ENCODE peak calls at places on chromosomes 4 and X, in nine cellular contexts. C is astrocyte of the cerebellum, G is progenitor cell of endocrine pancreas, Q is suprapubic skin, R is astrocyte, P is WTC11, B is activated gamma-delta T cell treated with Interleukin-2 at 50 U/mL for 16 hours, Z is posterior vena cava, N is T-helper 17 cell. V is an unnamed sample.

GRCh38 chrX:10071451-10072163 is 85.2 kb upstream of the CLCN4 start:
- DNase-seq in N (no peak), G (no peak), B (no peak), Q (no peak), Z (no peak), P (no peak), C (no peak), R (no peak), V (no peak)

GRCh38 chr4:83285022-83285387 is 407 bp upstream of the COQ2 start:
- DNase-seq in G (no peak), R (peak; percentile 41), C (no peak), Q (no peak), B (no peak), P (no peak), Z (no peak), N (no peak), V (no peak)

GRCh38 chrX:70970482-70970999 is 39.6 kb upstream of the SLC7A3 start:
- DNase-seq in Z (no peak), C (no peak), R (peak; percentile 6), N (no peak), P (no peak), G (no peak), B (no peak), Q (no peak), V (no peak)

GRCh38 chrX:107871136-107871535 is 45.5 kb downstream of the MID2 start:
- DNase-seq in B (no peak), G (no peak), Z (no peak), C (no peak), N (no peak), Q (no peak), R (no peak), P (peak; percentile 12), V (no peak)

GRCh38 chrX:129686422-129686948 is 31.7 kb upstream of the APLN start:
- DNase-seq in C (no peak), Q (no peak), G (no peak), P (no peak), N (no peak), B (no peak), Z (no peak), R (no peak), V (no peak)

GRCh38 chr4:4225915-4226605 is 669 bp downstream of the OTOP1 start:
- DNase-seq in Z (no peak), G (no peak), R (no peak), N (no peak), P (peak; percentile 36), Q (no peak), C (no peak), B (no peak), V (no peak)

GRCh38 chrX:37454537-37455285 is 105.5 kb downstream of the PRRG1 start:
- DNase-seq in B (no peak), Q (no peak), N (no peak), Z (no peak), P (no peak), G (no peak), R (peak; percentile 70), C (peak; percentile 13), V (peak; percentile 5)

GRCh38 chr4:186227744-186228513 is 622 bp downstream of the KLKB1 start:
- DNase-seq in Z (no peak), G (no peak), B (no peak), R (no peak), Q (no peak), C (no peak), N (no peak), P (no peak), V (no peak)

GRCh38 chrX:50779694-50780093 is 34.3 kb downstream of the SHROOM4 start:
- DNase-seq in C (no peak), R (no peak), Z (no peak), G (no peak), P (no peak), Q (no peak), N (no peak), B (no peak), V (no peak)

GRCh38 chrX:153782871-153783270 is 2.0 kb downstream of the SRPK3 start:
- DNase-seq in C (no peak), P (no peak), N (no peak), B (no peak), Q (no peak), G (no peak), R (no peak), Z (no peak), V (no peak)

GRCh38 chr4:13088726-13089658 is 395.1 kb downstream of the RAB28 start:
- DNase-seq in B (no peak), Q (no peak), Z (no peak), P (no peak), N (no peak), R (peak; percentile 36), G (no peak), C (peak; percentile 28), V (no peak)

GRCh38 chr4:128572778-128573241 is 236.7 kb upstream of the JADE1 start:
- DNase-seq in Q (no peak), Z (no peak), N (no peak), R (no peak), B (no peak), C (no peak), P (no peak), G (no peak), V (no peak)

GRCh38 chrX:21840199-21840557 is 761 bp downstream of the MBTPS2 start:
- DNase-seq in Z (no peak), C (no peak), B (no peak), P (no peak), R (peak; percentile 15), N (no peak), G (no peak), Q (no peak), V (no peak)

GRCh38 chr4:151031831-151032605 is 16.9 kb upstream of the LRBA start:
- DNase-seq in Z (no peak), Q (no peak), C (no peak), B (no peak), N (no peak), R (peak; percentile 78), G (no peak), P (no peak), V (no peak)

GRCh38 chr4:184317234-184317918 is 99.7 kb upstream of the ENPP6 start:
- DNase-seq in P (no peak), G (no peak), R (no peak), Z (no peak), C (no peak), N (no peak), B (no peak), Q (no peak), V (no peak)

GRCh38 chr4:99945718-99946345 is 586 bp downstream of the DNAJB14 start:
- DNase-seq in N (peak; percentile 19), C (no peak), G (peak; percentile 31), P (peak; percentile 60), R (peak; percentile 25), Q (no peak), Z (no peak), B (no peak), V (no peak)

GRCh38 chr4:64581422-64581821 is 172.2 kb upstream of the TECRL start:
- DNase-seq in Z (no peak), Q (no peak), B (no peak), R (peak; percentile 62), G (no peak), N (no peak), C (peak; percentile 36), P (no peak), V (no peak)

GRCh38 chr4:6225469-6225868 is 25.1 kb upstream of the JAKMIP1 start:
- DNase-seq in C (peak; percentile 1), R (peak; percentile 9), Z (peak; percentile 59), P (peak; percentile 73), Q (no peak), B (no peak), N (no peak), G (peak; percentile 47), V (no peak)